ENCODE peak calls at places on chromosomes 12 and 14, in nine cellular contexts. H is sigmoid colon, R is esophagus squamous epithelium, G is A549, D is adrenal gland, Y is stomach, I is IMR-90, S is breast epithelium, L is uterus. U is an unnamed sample.

GRCh38 chr12:49959570-49960473 is 1.9 kb upstream of the AQP5 start:
- DNase-seq in Y (peak; percentile 83), G (peak; percentile 54), R (no peak), S (peak; percentile 81), L (no peak), H (no peak), I (no peak), D (no peak), U (no peak)

GRCh38 chr12:109310247-109311125 is 1.4 kb upstream of the FOXN4 start:
- DNase-seq in Y (no peak), L (no peak), I (no peak), S (no peak), H (no peak), G (no peak), D (no peak), R (no peak), U (no peak)

GRCh38 chr12:56080556-56081138 is 682 bp downstream of the ERBB3 start:
- DNase-seq in L (no peak), G (no peak), D (no peak), S (no peak), I (no peak), H (no peak), Y (peak; percentile 70), R (no peak), U (no peak)

GRCh38 chr12:107600596-107601144 is 84.9 kb upstream of the PWP1 start:
- DNase-seq in I (no peak), S (no peak), D (no peak), Y (no peak), R (no peak), H (no peak), L (no peak), G (no peak), U (no peak)

GRCh38 chr14:60721331-60722162 is 2.6 kb downstream of the SIX4 start:
- DNase-seq in S (no peak), D (peak; percentile 57), Y (peak; percentile 44), L (peak; percentile 42), I (peak; percentile 84), R (no peak), H (peak; percentile 68), G (peak; percentile 16), U (peak; percentile 79)

GRCh38 chr12:79086546-79086945 is 222.0 kb downstream of the SYT1 start:
- DNase-seq in Y (no peak), S (no peak), G (no peak), L (no peak), D (no peak), H (no peak), I (no peak), R (no peak), U (no peak)

GRCh38 chr12:120252071-120252906 is 13.2 kb downstream of the PXN start:
- DNase-seq in L (no peak), D (no peak), S (no peak), I (no peak), G (no peak), R (no peak), H (no peak), Y (no peak), U (peak; percentile 87)

GRCh38 chr12:14696265-14696741 is at the start of gene GUCY2C:
- DNase-seq in Y (no peak), I (no peak), R (no peak), H (no peak), G (no peak), L (no peak), D (no peak), S (no peak), U (no peak)

GRCh38 chr12:132448453-132448800 is 41.5 kb upstream of the FBRSL1 start:
- DNase-seq in L (no peak), D (no peak), R (no peak), S (no peak), I (no peak), G (no peak), H (no peak), Y (no peak), U (no peak)

GRCh38 chr12:132451172-132451835 is 38.6 kb upstream of the FBRSL1 start:
- DNase-seq in S (no peak), G (no peak), D (no peak), H (no peak), R (no peak), Y (no peak), I (no peak), L (no peak), U (peak; percentile 88)

GRCh38 chr12:132451836-132452195 is 38.1 kb upstream of the FBRSL1 start:
- DNase-seq in L (no peak), S (no peak), Y (no peak), G (no peak), I (no peak), R (no peak), D (no peak), H (no peak), U (peak; percentile 76)

GRCh38 chr12:132449565-132450390 is 40.2 kb upstream of the FBRSL1 start:
- DNase-seq in D (no peak), H (no peak), L (no peak), G (no peak), R (no peak), S (no peak), Y (no peak), I (no peak), U (peak; percentile 86)

DNA sequence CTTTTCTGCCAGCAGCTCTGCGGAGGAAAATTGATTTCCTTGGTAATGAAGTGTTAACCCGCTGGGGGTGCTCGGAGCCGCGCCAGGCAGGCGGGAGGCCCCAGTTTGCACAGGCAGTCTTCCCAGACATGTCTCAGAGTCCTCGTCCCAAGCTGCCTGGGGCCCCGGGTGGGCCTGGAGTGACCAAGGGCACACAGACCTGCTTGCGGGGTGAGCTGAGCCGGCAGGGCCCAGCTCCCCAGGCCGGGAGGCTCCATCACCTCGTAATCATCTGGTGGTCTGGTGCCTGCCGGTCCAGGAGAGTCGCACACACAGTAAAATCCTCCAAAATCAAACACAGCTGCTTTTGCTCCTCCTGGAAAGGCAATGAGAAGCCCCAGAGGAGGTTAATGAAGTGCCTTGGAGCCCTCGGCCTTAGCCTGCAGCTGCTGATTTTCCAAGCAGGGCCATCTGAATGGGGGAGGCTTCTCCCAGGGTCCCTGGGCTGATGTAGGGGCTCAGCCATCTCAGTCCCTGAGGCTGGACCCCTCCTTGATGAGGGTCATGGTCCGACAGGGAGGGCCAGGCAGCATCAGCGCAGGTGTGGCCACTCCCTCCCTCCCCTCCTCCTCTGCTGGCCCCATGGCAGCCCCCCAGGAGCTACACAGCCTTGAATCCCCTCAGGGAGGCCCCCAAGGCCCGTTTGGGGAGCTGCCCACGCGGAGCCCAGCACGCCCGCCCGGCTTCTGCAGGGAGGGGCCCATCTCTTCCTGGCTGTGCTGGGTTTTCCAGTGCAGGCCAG is 39.4 kb upstream of the FBRSL1 start:
- DNase-seq in Y (no peak), R (no peak), D (no peak), I (no peak), S (no peak), H (no peak), L (no peak), G (no peak), U (peak; percentile 80)
- H3K4me3 ChIP-seq in Y (no peak overlapping the region), R (no peak overlapping the region), D (no peak overlapping the region), I (no peak overlapping the region), S (no peak overlapping the region), H (no peak overlapping the region), L (no peak overlapping the region), G (no peak overlapping the region), U (no peak overlapping the region)

GRCh38 chr12:8064131-8064530 is 2.0 kb downstream of the C3AR1 start:
- DNase-seq in S (no peak), Y (no peak), D (no peak), I (no peak), H (no peak), L (no peak), R (no peak), G (no peak), U (no peak)

DNA sequence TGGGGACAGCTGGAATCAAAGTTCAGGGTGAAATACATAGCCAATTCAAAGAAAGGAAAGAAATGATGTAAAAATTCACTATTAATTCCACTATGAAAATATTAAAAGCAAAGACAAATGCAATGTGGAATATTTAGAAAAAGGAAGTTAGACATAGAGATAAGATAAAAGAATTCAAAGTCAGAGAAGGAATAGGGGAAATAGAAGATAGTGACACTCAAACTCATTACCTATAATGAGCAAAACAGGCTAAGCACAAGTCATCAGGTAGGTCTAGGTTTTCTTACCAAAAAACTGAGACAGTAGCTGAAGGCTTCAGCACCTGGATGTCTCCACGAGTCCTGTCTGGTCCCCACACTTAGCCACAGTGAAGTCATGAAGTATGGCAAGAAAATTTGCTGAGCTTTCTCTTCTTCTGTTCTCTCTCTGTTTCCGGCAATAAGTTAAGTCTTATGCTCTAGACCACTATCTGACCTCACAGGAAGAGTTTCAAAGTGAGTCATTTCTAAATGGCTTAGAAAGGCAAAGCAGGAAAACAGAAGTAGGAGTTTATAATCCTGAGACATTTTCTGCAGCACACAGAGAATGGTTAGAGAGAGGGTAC is at the start of gene C3AR1:
- DNase-seq in Y (no peak), G (no peak), I (peak; percentile 79), L (no peak), H (no peak), R (no peak), S (no peak), D (no peak), U (no peak)
- TF ChIP-seq POLR2A in Y (no peak), G (no peak), I (no peak), L (no peak), H (no peak), R (peak; percentile 68), S (no peak), D (peak; percentile 46), U (no peak)

GRCh38 chr12:116069943-116070342 is 207.6 kb downstream of the MED13L start:
- DNase-seq in I (no peak), L (no peak), S (no peak), D (no peak), H (no peak), R (no peak), Y (no peak), G (no peak), U (no peak)
- H3K4me1 ChIP-seq in I (peaks cover 10% of the 10 kb centered on the region), L (peaks cover 8% of the 10 kb centered on the region), S (no peaks in the 10 kb centered on the region), D (peaks cover 46% of the 10 kb centered on the region), H (peaks cover 20% of the 10 kb centered on the region), R (peaks cover 18% of the 10 kb centered on the region), Y (peaks cover 18% of the 10 kb centered on the region), G (peaks cover 14% of the 10 kb centered on the region), U (peaks cover 94% of the 10 kb centered on the region)

GRCh38 chr12:46414591-46415268 is 42.2 kb upstream of the SLC38A2 start:
- DNase-seq in R (no peak), L (no peak), G (no peak), H (no peak), S (no peak), D (no peak), I (no peak), Y (no peak), U (no peak)

GRCh38 chr12:46413368-46413767 is 40.8 kb upstream of the SLC38A2 start:
- DNase-seq in I (no peak), L (no peak), D (no peak), Y (no peak), H (no peak), R (no peak), G (no peak), S (no peak), U (no peak)

GRCh38 chr12:46410495-46410894 is 37.9 kb upstream of the SLC38A2 start:
- DNase-seq in I (no peak), G (no peak), D (no peak), H (no peak), S (no peak), R (no peak), Y (no peak), L (no peak), U (no peak)

GRCh38 chr12:46419675-46420074 is 47.1 kb upstream of the SLC38A2 start:
- DNase-seq in D (no peak), Y (no peak), S (no peak), R (no peak), I (no peak), L (no peak), H (no peak), G (no peak), U (no peak)

DNA sequence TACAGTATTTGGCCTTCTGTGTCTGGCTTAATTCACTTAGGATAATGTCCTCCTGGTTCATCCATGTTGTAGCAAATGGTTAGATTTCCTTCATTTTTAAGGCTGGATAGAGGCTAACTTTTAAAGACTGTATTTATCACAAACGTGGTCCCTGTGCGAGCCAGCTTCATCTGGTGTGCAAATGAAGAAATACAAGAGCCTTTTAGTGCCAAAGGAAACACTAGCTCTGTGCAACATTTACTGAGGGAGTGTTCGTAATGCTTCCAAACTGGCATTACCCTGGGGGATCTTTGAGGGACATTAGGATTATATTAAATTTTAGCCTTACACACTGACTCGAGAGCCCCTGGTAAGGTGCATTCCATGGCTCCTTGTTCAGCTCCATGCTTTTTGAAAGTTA is 43.0 kb upstream of the SLC38A2 start:
- DNase-seq in L (no peak), I (no peak), Y (no peak), S (no peak), R (no peak), H (no peak), D (no peak), G (no peak), U (no peak)
- H3K4me3 ChIP-seq in L (no peak overlapping the region), I (no peak overlapping the region), Y (no peak overlapping the region), S (no peak overlapping the region), R (no peak overlapping the region), H (no peak overlapping the region), D (no peak overlapping the region), G (no peak overlapping the region), U (no peak overlapping the region)

U was measured in spleen.